ENCODE peak calls at places on chromosomes 3 and 15, in four cellular contexts. One of them, this sample, is unnamed.

GRCh38 chr15:90388462-90389182 is 580 bp downstream of the IQGAP1 start:
- DNase-seq in esophagus squamous epithelium: no peak
- DNase-seq in Calu3: peak; percentile 68
- DNase-seq in NCI-H1105: peak; percentile 3
- DNase-seq in this sample: peak; percentile 88

GRCh38 chr3:139532996-139533395 is 6.5 kb downstream of the RBP1 start:
- DNase-seq in esophagus squamous epithelium: no peak
- DNase-seq in Calu3: no peak
- DNase-seq in NCI-H1105: no peak
- DNase-seq in this sample: no peak

GRCh38 chr3:115340586-115340985 is 193.5 kb upstream of the ZBTB20 start:
- DNase-seq in esophagus squamous epithelium: no peak
- DNase-seq in Calu3: no peak
- DNase-seq in NCI-H1105: no peak
- DNase-seq in this sample: no peak

GRCh38 chr3:120552184-120553020 is 43.7 kb upstream of the NDUFB4 start:
- DNase-seq in esophagus squamous epithelium: no peak
- DNase-seq in Calu3: no peak
- DNase-seq in NCI-H1105: no peak
- DNase-seq in this sample: no peak

GRCh38 chr3:152508705-152509104 is 240.0 kb downstream of the MBNL1 start:
- DNase-seq in esophagus squamous epithelium: no peak
- DNase-seq in Calu3: no peak
- DNase-seq in NCI-H1105: no peak
- DNase-seq in this sample: no peak

GRCh38 chr3:194121881-194122280 is 14.1 kb upstream of the HES1 start:
- DNase-seq in esophagus squamous epithelium: no peak
- DNase-seq in Calu3: no peak
- DNase-seq in NCI-H1105: no peak
- DNase-seq in this sample: no peak

GRCh38 chr15:99977945-99978344 is 244.7 kb upstream of the LYSMD4 start:
- DNase-seq in esophagus squamous epithelium: no peak
- DNase-seq in Calu3: no peak
- DNase-seq in NCI-H1105: no peak
- DNase-seq in this sample: no peak

GRCh38 chr3:55620361-55621025 is 133.4 kb upstream of the WNT5A start:
- DNase-seq in esophagus squamous epithelium: no peak
- DNase-seq in Calu3: no peak
- DNase-seq in NCI-H1105: no peak
- DNase-seq in this sample: no peak

GRCh38 chr3:107524214-107525100 is 1.7 kb downstream of the BBX start:
- DNase-seq in esophagus squamous epithelium: peak; percentile 14
- DNase-seq in Calu3: peak; percentile 66
- DNase-seq in NCI-H1105: peak; percentile 16
- DNase-seq in this sample: peak; percentile 78

GRCh38 chr3:182738583-182739514 is 54.5 kb upstream of the ATP11B start:
- DNase-seq in esophagus squamous epithelium: no peak
- DNase-seq in Calu3: peak; percentile 82
- DNase-seq in NCI-H1105: no peak
- DNase-seq in this sample: no peak

GRCh38 chr15:63986751-63987341 is 59.4 kb downstream of the DAPK2 start:
- DNase-seq in esophagus squamous epithelium: no peak
- DNase-seq in Calu3: no peak
- DNase-seq in NCI-H1105: no peak
- DNase-seq in this sample: no peak

GRCh38 chr3:124007186-124007585 is 15.3 kb upstream of the ROPN1 start:
- DNase-seq in esophagus squamous epithelium: no peak
- DNase-seq in Calu3: no peak
- DNase-seq in NCI-H1105: no peak
- DNase-seq in this sample: no peak

GRCh38 chr3:72401005-72401404 is 447.2 kb downstream of the SHQ1 start:
- DNase-seq in esophagus squamous epithelium: no peak
- DNase-seq in Calu3: no peak
- DNase-seq in NCI-H1105: no peak
- DNase-seq in this sample: no peak

GRCh38 chr3:133883657-133884546 is 11.8 kb downstream of the RAB6B start:
- DNase-seq in esophagus squamous epithelium: no peak
- DNase-seq in Calu3: no peak
- DNase-seq in NCI-H1105: no peak
- DNase-seq in this sample: peak; percentile 54

GRCh38 chr15:73051811-73052678 is at the start of gene NEO1:
- DNase-seq in esophagus squamous epithelium: peak; percentile 12
- DNase-seq in Calu3: peak; percentile 89
- DNase-seq in NCI-H1105: peak; percentile 91
- DNase-seq in this sample: peak; percentile 86

GRCh38 chr3:133394561-133395311 is 5.1 kb upstream of the BFSP2 start:
- DNase-seq in esophagus squamous epithelium: no peak
- DNase-seq in Calu3: no peak
- DNase-seq in NCI-H1105: no peak
- DNase-seq in this sample: no peak

GRCh38 chr3:54964081-54964480 is 36.2 kb upstream of the LRTM1 start:
- DNase-seq in esophagus squamous epithelium: no peak
- DNase-seq in Calu3: no peak
- DNase-seq in NCI-H1105: no peak
- DNase-seq in this sample: no peak

GRCh38 chr3:31275038-31275562 is 257.6 kb upstream of the STT3B start:
- DNase-seq in esophagus squamous epithelium: no peak
- DNase-seq in Calu3: peak; percentile 21
- DNase-seq in NCI-H1105: no peak
- DNase-seq in this sample: no peak

GRCh38 chr15:87949214-87949933 is 307.2 kb downstream of the NTRK3 start:
- DNase-seq in esophagus squamous epithelium: no peak
- DNase-seq in Calu3: no peak
- DNase-seq in NCI-H1105: no peak
- DNase-seq in this sample: no peak

GRCh38 chr3:54139630-54140029 is 17.3 kb downstream of the CACNA2D3 start:
- DNase-seq in esophagus squamous epithelium: no peak
- DNase-seq in Calu3: no peak
- DNase-seq in NCI-H1105: no peak
- DNase-seq in this sample: no peak

This sample was measured in cardiac septum.